ENCODE peak calls at places on chromosome 5, in eight cellular contexts. C is hepatocyte, O is ovary, B is sigmoid colon, H is fibroblast of lung, M is Peyer's patch, P is aorta, L is neuronal stem cell. X is an unnamed sample. For H3K4me1, the result is how much of the 10 kb centered on the place peaks cover.

GRCh38 chr5:133519191-133519590 is 93.2 kb downstream of the FSTL4 start:
- DNase-seq in C (no peak), O (no peak), B (no peak), H (no peak), M (no peak), P (no peak), L (no peak), X (no peak)

GRCh38 chr5:109191153-109191558 is 218.6 kb downstream of the PJA2 start:
- DNase-seq in C (no peak), O (no peak), B (no peak), H (peak), M (no peak), P (no peak), L (no peak), X (peak)

GRCh38 chr5:102957141-102957540 is 162.8 kb downstream of the GIN1 start:
- DNase-seq in C (no peak), O (no peak), B (no peak), H (no peak), M (no peak), P (no peak), L (no peak), X (no peak)

GRCh38 chr5:11258001-11258400 is 497.0 kb upstream of the DAP start:
- DNase-seq in C (no peak), O (no peak), B (no peak), H (no peak), M (no peak), P (no peak), L (no peak), X (no peak)

GRCh38 chr5:45521067-45521466 is 175.1 kb downstream of the HCN1 start:
- DNase-seq in C (peak), O (no peak), B (no peak), H (peak), M (no peak), P (no peak), L (peak), X (peak)

GRCh38 chr5:110371011-110371724 is 355.3 kb downstream of the TMEM232 start:
- DNase-seq in C (no peak), O (no peak), B (no peak), H (no peak), M (no peak), P (no peak), L (no peak), X (no peak)

GRCh38 chr5:60148356-60148755 is 254.8 kb upstream of the PDE4D start:
- DNase-seq in C (no peak), O (no peak), B (no peak), H (peak), M (no peak), P (no peak), L (no peak), X (no peak)

GRCh38 chr5:76641514-76642120 is 18.4 kb upstream of the F2RL2 start:
- DNase-seq in C (peak), O (peak), B (no peak), H (peak), M (peak), P (no peak), L (peak), X (peak)

GRCh38 chr5:146710348-146710747 is 168.2 kb downstream of the PPP2R2B start:
- DNase-seq in C (no peak), O (no peak), B (no peak), H (no peak), M (no peak), P (no peak), L (no peak), X (no peak)

GRCh38 chr5:130222638-130223037 is 318.4 kb downstream of the CHSY3 start:
- DNase-seq in C (no peak), O (no peak), B (no peak), H (peak), M (no peak), P (no peak), L (no peak), X (no peak)

GRCh38 chr5:154295551-154295950 is 105.0 kb downstream of the GALNT10 start:
- DNase-seq in C (no peak), O (no peak), B (no peak), H (no peak), M (no peak), P (no peak), L (no peak), X (no peak)

GRCh38 chr5:57685866-57686265 is 203.3 kb upstream of the ACTBL2 start:
- DNase-seq in C (no peak), O (no peak), B (no peak), H (no peak), M (no peak), P (no peak), L (no peak), X (no peak)

GRCh38 chr5:74541381-74541781 is 99.1 kb downstream of the ENC1 start:
- DNase-seq in C (no peak), O (no peak), B (no peak), H (no peak), M (no peak), P (no peak), L (no peak), X (no peak)

GRCh38 chr5:141634162-141634561 is 2.5 kb downstream of the HDAC3 start:
- DNase-seq in C (no peak), O (no peak), B (no peak), H (no peak), M (no peak), P (no peak), L (no peak), X (no peak)

GRCh38 chr5:1633605-1634336 is 110.0 kb upstream of the LPCAT1 start:
- DNase-seq in C (peak), O (peak), B (peak), H (peak), M (peak), P (peak), L (peak), X (peak)

GRCh38 chr5:173314166-173314952 is 13.9 kb downstream of the STC2 start:
- DNase-seq in C (no peak), O (no peak), B (no peak), H (no peak), M (no peak), P (no peak), L (no peak), X (no peak)

GRCh38 chr5:168788107-168788506 is 208.9 kb upstream of the PANK3 start:
- DNase-seq in C (no peak), O (no peak), B (no peak), H (no peak), M (no peak), P (no peak), L (no peak), X (no peak)

GRCh38 chr5:169018980-169019379 is 282.0 kb downstream of the SLIT3 start:
- DNase-seq in C (no peak), O (no peak), B (no peak), H (no peak), M (no peak), P (no peak), L (no peak), X (no peak)

GRCh38 chr5:98997000-98997399 is 68.2 kb upstream of the CHD1 start:
- DNase-seq in C (no peak), O (no peak), B (no peak), H (peak), M (no peak), P (no peak), L (no peak), X (no peak)

GRCh38 chr5:17224858-17225436 is 7.5 kb downstream of the BASP1 start:
- DNase-seq in C (no peak), O (no peak), B (no peak), H (no peak), M (no peak), P (no peak), L (no peak), X (no peak)

GRCh38 chr5:56093970-56094369 is 99.2 kb upstream of the IL6ST start:
- DNase-seq in C (no peak), O (no peak), B (no peak), H (no peak), M (no peak), P (no peak), L (no peak), X (no peak)
- H3K4me1 ChIP-seq in C (under half), O (under half), B (under half), H (under half), M (under half), P (under half), L (under half), X (under half)

DNA sequence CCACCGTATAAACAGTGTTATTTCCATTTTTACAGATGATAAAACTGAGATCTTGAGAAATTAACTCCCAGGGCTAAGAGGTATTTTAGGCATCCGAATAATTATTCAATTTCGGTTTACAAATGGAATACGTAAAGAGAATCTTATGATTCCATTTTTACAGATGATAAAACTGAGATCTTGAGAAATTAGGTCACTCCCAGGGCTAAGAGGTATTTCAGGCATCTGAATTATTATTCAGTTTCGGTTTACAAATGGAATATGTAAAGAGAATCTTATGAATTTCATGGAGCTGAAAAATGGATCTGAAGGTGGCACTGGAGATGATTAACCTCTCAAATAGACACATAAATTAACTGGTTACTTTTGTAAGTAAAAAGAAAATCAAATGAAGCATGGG is 44.2 kb downstream of the FGF1 start:
- DNase-seq in C (no peak), O (no peak), B (no peak), H (no peak), M (no peak), P (no peak), L (no peak), X (no peak)
- H3K27ac ChIP-seq in C (no peak), O (no peak), B (no peak), H (no peak), M (no peak), P (no peak), L (no peak), X (no peak)

GRCh38 chr5:132466453-132467291 is 23.9 kb downstream of the IRF1 start:
- DNase-seq in C (no peak), O (no peak), B (peak), H (peak), M (peak), P (peak), L (no peak), X (no peak)

GRCh38 chr5:132462856-132463745 is 27.5 kb downstream of the IRF1 start:
- DNase-seq in C (no peak), O (no peak), B (peak), H (no peak), M (no peak), P (no peak), L (no peak), X (no peak)

GRCh38 chr5:132463808-132464154 is 26.8 kb downstream of the IRF1 start:
- DNase-seq in C (no peak), O (no peak), B (no peak), H (no peak), M (no peak), P (no peak), L (no peak), X (no peak)

GRCh38 chr5:132464155-132464939 is 26.2 kb downstream of the IRF1 start:
- DNase-seq in C (no peak), O (no peak), B (peak), H (no peak), M (peak), P (no peak), L (no peak), X (no peak)

GRCh38 chr5:132465095-132465707 is 25.4 kb downstream of the IRF1 start:
- DNase-seq in C (no peak), O (no peak), B (peak), H (no peak), M (no peak), P (no peak), L (no peak), X (no peak)
- H3K4me3 ChIP-seq in C (no peak), O (no peak), B (no peak), H (no peak), M (no peak), P (no peak), L (peak), X (no peak)

DNA sequence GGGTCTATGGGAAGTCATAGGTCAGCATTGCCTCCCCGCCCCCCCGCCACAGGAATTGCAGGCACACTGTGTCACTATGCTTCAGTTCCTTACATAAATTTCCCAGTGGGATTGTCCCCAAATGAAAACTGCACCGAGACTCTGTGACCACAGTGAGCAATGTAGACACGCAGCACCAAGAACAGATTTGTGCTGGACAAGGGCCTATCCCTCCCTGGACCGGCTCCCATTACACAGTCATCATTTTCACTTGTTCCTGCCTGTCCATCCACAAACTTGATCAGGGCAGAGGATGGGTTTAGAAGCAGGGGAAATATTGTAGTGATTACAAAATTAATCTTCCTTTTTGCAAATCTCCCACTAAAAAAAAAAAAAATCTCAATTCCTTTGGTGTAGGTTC is 300.2 kb downstream of the EFNA5 start:
- DNase-seq in C (no peak), O (no peak), B (no peak), H (no peak), M (no peak), P (no peak), L (no peak), X (no peak)
- H3K4me1 ChIP-seq in C (under half), O (under half), B (under half), H (under half), M (under half), P (under half), L (under half), X (under half)

GRCh38 chr5:149563461-149563860 is 12.2 kb upstream of the CSNK1A1 start:
- DNase-seq in C (no peak), O (no peak), B (no peak), H (peak), M (no peak), P (no peak), L (no peak), X (no peak)

GRCh38 chr5:149561848-149562247 is 10.6 kb upstream of the CSNK1A1 start:
- DNase-seq in C (peak), O (no peak), B (no peak), H (peak), M (no peak), P (no peak), L (no peak), X (no peak)

GRCh38 chr5:149572576-149573231 is 8.6 kb upstream of the ARHGEF37 start:
- DNase-seq in C (no peak), O (no peak), B (no peak), H (no peak), M (no peak), P (no peak), L (no peak), X (peak)

GRCh38 chr5:149572170-149572569 is 9.1 kb upstream of the ARHGEF37 start:
- DNase-seq in C (no peak), O (no peak), B (no peak), H (no peak), M (no peak), P (no peak), L (no peak), X (no peak)

DNA sequence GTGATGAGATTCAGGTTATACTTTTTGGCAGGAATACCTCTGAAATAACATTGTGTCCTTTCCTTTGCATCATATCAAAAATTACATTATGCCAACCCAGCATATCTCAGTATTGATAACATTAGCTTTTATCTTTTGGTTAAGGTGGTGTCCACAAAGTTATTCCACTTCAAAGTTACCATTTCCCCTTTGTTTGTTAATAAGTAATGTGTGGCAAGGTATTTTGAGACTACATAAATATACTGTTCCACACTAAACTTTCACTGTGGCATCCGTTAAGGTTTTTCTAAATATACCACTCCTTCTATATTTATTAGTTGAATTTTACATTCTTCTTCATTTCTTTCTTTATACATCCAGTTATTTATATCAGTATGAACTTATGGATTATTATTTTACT is 14.1 kb upstream of the ARHGEF37 start:
- DNase-seq in C (no peak), O (no peak), B (no peak), H (no peak), M (no peak), P (no peak), L (no peak), X (no peak)
- H3K27ac ChIP-seq in C (no peak), O (no peak), B (no peak), H (no peak), M (no peak), P (no peak), L (no peak), X (no peak)

GRCh38 chr5:135465391-135466122 is 13.4 kb upstream of the TIFAB start:
- DNase-seq in C (no peak), O (no peak), B (peak), H (no peak), M (no peak), P (peak), L (no peak), X (no peak)
- H3K4me3 ChIP-seq in C (no peak), O (no peak), B (no peak), H (no peak), M (no peak), P (no peak), L (no peak), X (no peak)

GRCh38 chr5:56072863-56073777 is 78.4 kb upstream of the IL6ST start:
- DNase-seq in C (no peak), O (no peak), B (no peak), H (no peak), M (no peak), P (no peak), L (no peak), X (no peak)
- H3K4me1 ChIP-seq in C (under half), O (under half), B (under half), H (under half), M (under half), P (under half), L (under half), X (under half)

DNA sequence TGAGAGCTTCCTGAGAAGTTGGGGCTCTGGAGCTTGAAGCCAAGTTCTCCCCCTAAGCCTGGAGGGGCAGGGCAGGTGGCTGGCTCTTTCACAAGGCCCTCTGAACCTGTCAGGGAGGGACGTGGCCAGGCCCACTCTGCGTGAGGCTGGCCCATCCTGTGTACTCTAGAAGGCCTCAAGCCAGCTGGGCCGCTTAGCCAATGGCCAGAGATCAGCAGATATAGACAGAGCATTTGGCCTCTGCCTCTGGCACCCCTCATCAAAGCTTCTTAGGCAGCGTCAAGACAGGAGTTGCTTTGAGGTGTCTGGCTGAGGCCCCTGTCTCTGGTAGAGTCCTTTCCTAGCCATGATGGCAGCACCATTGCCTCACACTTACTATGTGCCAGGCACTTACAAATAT is 105.6 kb downstream of the FGF18 start:
- DNase-seq in C (no peak), O (no peak), B (no peak), H (no peak), M (no peak), P (no peak), L (no peak), X (no peak)
- H3K27ac ChIP-seq in C (no peak), O (no peak), B (no peak), H (no peak), M (no peak), P (no peak), L (no peak), X (no peak)

X was measured in colonic mucosa.